ENCODE peak calls at places on chromosome 15, in six cellular contexts. O is A549, L is K562, V is upper lobe of left lung, Q is HepG2, G is GM12878. S is an unnamed sample.

GRCh38 chr15:75921732-75922703 is 18.3 kb downstream of the FBXO22 start:
- ATAC-seq in Q (peak), L (peak), O (peak), G (peak), V (peak), S (peak)

GRCh38 chr15:31853370-31853769 is 176.9 kb upstream of the CHRNA7 start:
- ATAC-seq in G (no peak), V (no peak), L (no peak), O (no peak), Q (no peak), S (no peak)

GRCh38 chr15:47339800-47340575 is 377.3 kb upstream of the SEMA6D start:
- ATAC-seq in V (no peak), L (no peak), G (no peak), O (no peak), Q (no peak), S (no peak)

GRCh38 chr15:25624504-25625172 is 185.8 kb upstream of the UBE3A start:
- ATAC-seq in O (no peak), G (no peak), V (no peak), Q (no peak), L (no peak), S (peak)

GRCh38 chr15:69666441-69666882 is 213.8 kb downstream of the RPLP1 start:
- ATAC-seq in V (peak), G (peak), L (no peak), O (no peak), Q (no peak), S (peak)

GRCh38 chr15:41950505-41950904 is 21.9 kb downstream of the EHD4 start:
- ATAC-seq in Q (no peak), O (no peak), G (peak), V (no peak), L (no peak), S (no peak)

GRCh38 chr15:85063522-85063921 is 81.9 kb downstream of the PDE8A start:
- ATAC-seq in Q (no peak), L (no peak), O (peak), G (no peak), V (no peak), S (no peak)

GRCh38 chr15:55526559-55527036 is 18.6 kb upstream of the DNAAF4 start:
- ATAC-seq in L (peak), G (peak), V (peak), Q (peak), O (no peak), S (no peak)

GRCh38 chr15:60682115-60682514 is 203.2 kb upstream of the ICE2 start:
- ATAC-seq in G (peak), O (no peak), Q (no peak), V (no peak), L (no peak), S (peak)

GRCh38 chr15:69480932-69481331 is 28.3 kb downstream of the RPLP1 start:
- ATAC-seq in L (no peak), V (no peak), Q (no peak), G (no peak), O (no peak), S (no peak)

GRCh38 chr15:98823012-98823458 is 174.7 kb downstream of the IGF1R start:
- ATAC-seq in L (no peak), Q (no peak), V (peak), G (peak), O (peak), S (no peak)

GRCh38 chr15:74240002-74240568 is 4.0 kb downstream of the CCDC33 start:
- ATAC-seq in V (peak), G (no peak), L (no peak), Q (no peak), O (peak), S (peak)

GRCh38 chr15:40770147-40770721 is 454 bp downstream of the C15orf62 start:
- ATAC-seq in Q (no peak), G (no peak), L (no peak), V (no peak), O (no peak), S (no peak)
- TF ChIP-seq EP300 in Q (no peak), G (no peak), L (no peak), V (no peak), O (no peak), S (no peak)

GRCh38 chr15:38487383-38487782 is 33.5 kb downstream of the FAM98B start:
- ATAC-seq in Q (no peak), O (no peak), G (no peak), L (no peak), V (no peak), S (no peak)
- H3K27ac ChIP-seq in Q (no peak), O (no peak), G (no peak), L (no peak), V (no peak), S (no peak)

GRCh38 chr15:67385971-67386370 is 131.4 kb downstream of the IQCH start:
- ATAC-seq in V (no peak), O (no peak), G (no peak), L (no peak), Q (no peak), S (no peak)
- TF ChIP-seq CTCF in V (no peak), O (peak), G (no peak), L (no peak), Q (no peak), S (no peak)

GRCh38 chr15:36358094-36358961 is 221.1 kb upstream of the CDIN1 start:
- ATAC-seq in G (no peak), O (no peak), Q (no peak), L (no peak), V (no peak), S (no peak)
- TF ChIP-seq EP300 in G (no peak), O (no peak), Q (no peak), L (no peak), V (no peak), S (no peak)

GRCh38 chr15:51842852-51843737 is 13.6 kb downstream of the TMOD3 start:
- ATAC-seq in Q (peak), O (peak), V (no peak), L (peak), G (peak), S (no peak)
- H3K27ac ChIP-seq in Q (peak), O (peak), V (no peak), L (peak), G (peak), S (no peak)

GRCh38 chr15:92273732-92274131 is 119.9 kb upstream of the ST8SIA2 start:
- ATAC-seq in G (no peak), O (no peak), V (no peak), L (no peak), Q (no peak), S (no peak)

GRCh38 chr15:92272106-92272505 is 121.6 kb upstream of the ST8SIA2 start:
- ATAC-seq in O (no peak), Q (no peak), G (no peak), V (no peak), L (no peak), S (no peak)

GRCh38 chr15:92273286-92273685 is 120.4 kb upstream of the ST8SIA2 start:
- ATAC-seq in O (no peak), L (no peak), V (peak), G (no peak), Q (no peak), S (no peak)

GRCh38 chr15:92277776-92278175 is 115.9 kb upstream of the ST8SIA2 start:
- ATAC-seq in O (peak), L (no peak), Q (peak), G (peak), V (peak), S (no peak)
- TF ChIP-seq CTCF in O (peak), L (no peak), Q (no peak), G (peak), V (no peak), S (no peak)

DNA sequence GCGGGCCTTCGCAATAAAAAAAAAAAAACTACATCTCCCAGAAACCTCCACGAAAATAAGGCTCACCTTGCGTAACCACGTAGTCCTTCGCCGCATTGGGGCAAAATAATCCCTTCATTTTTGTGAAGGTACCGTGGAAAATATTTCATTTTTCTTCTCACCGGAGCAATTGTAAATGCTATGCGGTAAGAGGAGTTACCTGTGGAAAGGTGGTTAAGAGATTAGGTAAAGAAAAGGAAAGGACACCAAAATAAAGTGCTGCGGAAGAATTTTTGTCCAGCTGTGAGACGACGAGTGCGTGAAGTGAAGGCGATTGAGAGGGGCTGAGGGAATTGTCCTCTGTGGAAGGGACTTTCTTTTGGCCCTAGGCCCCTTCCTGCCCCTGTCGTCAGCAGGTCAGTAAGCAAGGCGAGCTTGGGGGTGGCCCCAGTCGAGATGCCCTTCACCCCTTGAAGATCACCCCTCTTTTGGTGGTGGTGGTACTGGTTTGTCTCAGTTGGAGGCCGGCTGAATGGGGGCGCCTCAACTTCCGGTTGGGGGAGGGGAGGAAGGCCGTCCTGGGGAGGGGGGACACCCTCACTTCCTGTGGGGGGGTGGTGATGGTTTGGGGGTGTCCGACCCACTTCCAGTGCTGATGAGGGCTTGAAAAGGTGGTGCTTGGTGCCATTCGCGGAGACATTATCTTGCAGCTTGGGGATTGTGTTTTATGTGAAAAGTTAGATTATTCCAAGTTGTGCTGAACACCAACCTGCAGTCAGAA is at the start of gene HMG20A:
- ATAC-seq in L (peak), O (peak), G (peak), Q (peak), V (peak), S (peak)
- TF ChIP-seq EP300 in L (peak), O (no peak), G (peak), Q (no peak), V (no peak), S (no peak)

GRCh38 chr15:99976811-99977271 is 243.6 kb upstream of the LYSMD4 start:
- ATAC-seq in O (no peak), V (no peak), Q (peak), L (no peak), G (no peak), S (no peak)
- H3K27ac ChIP-seq in O (no peak), V (no peak), Q (no peak), L (no peak), G (no peak), S (no peak)

DNA sequence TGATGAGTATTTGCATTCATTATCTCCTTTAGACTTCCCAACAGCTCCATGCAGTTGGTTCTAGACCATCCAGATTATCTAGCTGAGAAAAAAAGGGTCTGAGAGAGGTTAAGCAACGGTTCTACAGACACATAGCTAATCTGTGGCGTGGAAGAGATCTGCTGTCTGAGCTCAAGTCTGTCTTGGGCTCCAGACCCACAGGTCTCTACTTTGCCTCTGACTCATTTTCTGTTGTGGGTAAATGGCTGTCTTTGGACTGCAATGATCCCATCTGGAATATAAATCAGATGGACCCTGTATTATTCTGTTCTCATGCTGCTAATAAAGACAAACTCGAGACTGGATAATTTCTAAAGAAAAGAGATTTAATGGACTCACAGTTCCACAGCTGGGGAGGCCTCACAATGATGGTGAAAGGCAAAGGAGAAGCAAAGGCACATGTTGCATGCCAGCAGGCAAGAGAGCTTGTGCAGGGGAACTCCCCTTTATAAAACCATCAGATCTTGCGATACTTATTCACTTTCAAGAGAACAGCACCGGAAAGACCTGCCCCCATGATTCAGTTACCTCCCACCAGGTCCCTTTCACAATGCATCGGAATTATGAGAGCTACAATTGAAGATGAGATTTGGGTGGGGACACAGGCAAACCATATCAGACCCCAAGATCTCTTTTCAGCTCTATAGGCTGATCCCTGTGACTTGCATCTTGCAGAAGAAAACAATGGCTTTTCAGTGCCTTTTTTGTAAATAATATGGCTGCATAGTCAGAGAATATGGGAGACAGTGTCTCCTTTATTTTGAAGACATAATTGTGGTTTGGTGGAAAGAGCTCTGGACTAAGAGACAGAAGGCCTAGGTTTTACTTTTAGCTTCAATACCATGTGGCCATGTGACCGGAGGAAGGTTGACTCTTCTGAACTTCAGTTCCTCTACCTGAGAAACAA is 24.7 kb downstream of the CEMIP start:
- ATAC-seq in V (no peak), O (no peak), G (no peak), Q (no peak), L (no peak), S (no peak)
- TF ChIP-seq CTCF in V (no peak), O (no peak), G (no peak), Q (no peak), L (no peak), S (no peak)

S was measured in gastroesophageal sphincter.